ENCODE peak calls at places on chromosomes 16 and 17, in four cellular contexts. One of them, this sample, is unnamed.

GRCh38 chr17:81295678-81296381 is 723 bp upstream of the SLC38A10 start:
- DNase-seq in SW 1271: peak
- DNase-seq in ascending aorta: no peak
- DNase-seq in stimulated activated CD4-positive, alpha-beta T cell treated with anti-CD3 and anti-CD28 coated beads, Interleukin-1b, Interleukin-23, amount 100 ng/mL, for 4 hours: no peak
- DNase-seq in this sample: peak

GRCh38 chr17:32529604-32530003 is 42.8 kb downstream of the CDK5R1 start:
- DNase-seq in stimulated activated CD4-positive, alpha-beta T cell treated with anti-CD3 and anti-CD28 coated beads, Interleukin-1b, Interleukin-23, amount 100 ng/mL, for 4 hours: no peak
- DNase-seq in SW 1271: no peak
- DNase-seq in ascending aorta: no peak
- DNase-seq in this sample: no peak

GRCh38 chr17:42908872-42909700 is 8.5 kb downstream of the G6PC1 start:
- DNase-seq in ascending aorta: no peak
- DNase-seq in SW 1271: no peak
- DNase-seq in stimulated activated CD4-positive, alpha-beta T cell treated with anti-CD3 and anti-CD28 coated beads, Interleukin-1b, Interleukin-23, amount 100 ng/mL, for 4 hours: no peak
- DNase-seq in this sample: no peak

GRCh38 chr16:74830646-74831045 is 56.0 kb upstream of the FA2H start:
- DNase-seq in SW 1271: no peak
- DNase-seq in stimulated activated CD4-positive, alpha-beta T cell treated with anti-CD3 and anti-CD28 coated beads, Interleukin-1b, Interleukin-23, amount 100 ng/mL, for 4 hours: no peak
- DNase-seq in ascending aorta: no peak
- DNase-seq in this sample: no peak

GRCh38 chr16:88374736-88375135 is 8.0 kb upstream of the ZNF469 start:
- DNase-seq in SW 1271: no peak
- DNase-seq in ascending aorta: no peak
- DNase-seq in stimulated activated CD4-positive, alpha-beta T cell treated with anti-CD3 and anti-CD28 coated beads, Interleukin-1b, Interleukin-23, amount 100 ng/mL, for 4 hours: no peak
- DNase-seq in this sample: no peak

GRCh38 chr17:79002291-79002690 is 7.3 kb downstream of the CANT1 start:
- DNase-seq in stimulated activated CD4-positive, alpha-beta T cell treated with anti-CD3 and anti-CD28 coated beads, Interleukin-1b, Interleukin-23, amount 100 ng/mL, for 4 hours: no peak
- DNase-seq in ascending aorta: no peak
- DNase-seq in SW 1271: no peak
- DNase-seq in this sample: no peak

GRCh38 chr16:22912654-22913053 is 98.7 kb downstream of the HS3ST2 start:
- DNase-seq in SW 1271: no peak
- DNase-seq in stimulated activated CD4-positive, alpha-beta T cell treated with anti-CD3 and anti-CD28 coated beads, Interleukin-1b, Interleukin-23, amount 100 ng/mL, for 4 hours: no peak
- DNase-seq in ascending aorta: no peak
- DNase-seq in this sample: no peak

GRCh38 chr16:84593825-84594724 is 23.8 kb downstream of the COTL1 start:
- DNase-seq in ascending aorta: peak
- DNase-seq in SW 1271: no peak
- DNase-seq in stimulated activated CD4-positive, alpha-beta T cell treated with anti-CD3 and anti-CD28 coated beads, Interleukin-1b, Interleukin-23, amount 100 ng/mL, for 4 hours: peak
- DNase-seq in this sample: peak

GRCh38 chr17:3572231-3572630 is 14.6 kb upstream of the TRPV3 start:
- DNase-seq in stimulated activated CD4-positive, alpha-beta T cell treated with anti-CD3 and anti-CD28 coated beads, Interleukin-1b, Interleukin-23, amount 100 ng/mL, for 4 hours: no peak
- DNase-seq in ascending aorta: no peak
- DNase-seq in SW 1271: no peak
- DNase-seq in this sample: no peak

GRCh38 chr17:8421571-8421970 is 14.1 kb upstream of the NDEL1 start:
- DNase-seq in stimulated activated CD4-positive, alpha-beta T cell treated with anti-CD3 and anti-CD28 coated beads, Interleukin-1b, Interleukin-23, amount 100 ng/mL, for 4 hours: no peak
- DNase-seq in ascending aorta: no peak
- DNase-seq in SW 1271: no peak
- DNase-seq in this sample: no peak

GRCh38 chr17:37131064-37131463 is 182.3 kb downstream of the AATF start:
- DNase-seq in stimulated activated CD4-positive, alpha-beta T cell treated with anti-CD3 and anti-CD28 coated beads, Interleukin-1b, Interleukin-23, amount 100 ng/mL, for 4 hours: no peak
- DNase-seq in SW 1271: no peak
- DNase-seq in ascending aorta: no peak
- DNase-seq in this sample: no peak